ENCODE peak calls at places on chromosomes 12 and 14, in four cellular contexts. X is progenitor cell of endocrine pancreas; D is stimulated activated CD4-positive, alpha-beta T cell treated with anti-CD3 and anti-CD28 coated beads, Interleukin-1b, Interleukin-23, amount 100 ng/mL, for 48 hours; A is hepatic stellate cell. T is an unnamed sample.

GRCh38 chr12:6700646-6701051 is at the start of gene PIANP:
- DNase-seq in D (peak), X (peak), A (no peak), T (no peak)

GRCh38 chr14:51653096-51653814 is 1.5 kb downstream of the FRMD6 start:
- DNase-seq in D (no peak), X (no peak), A (no peak), T (no peak)

GRCh38 chr14:97704316-97704715 is 907.1 kb downstream of the VRK1 start:
- DNase-seq in X (no peak), D (no peak), A (no peak), T (no peak)

GRCh38 chr14:104826858-104827172 is 25.9 kb downstream of the ZBTB42 start:
- DNase-seq in A (no peak), X (no peak), D (no peak), T (no peak)

GRCh38 chr12:120835304-120835612 is 68.9 kb downstream of the SPPL3 start:
- DNase-seq in D (no peak), A (peak), X (no peak), T (no peak)

GRCh38 chr12:47864646-47865235 is 40.1 kb downstream of the VDR start:
- DNase-seq in D (no peak), X (no peak), A (no peak), T (no peak)

GRCh38 chr12:124543052-124543590 is 24.3 kb downstream of the NCOR2 start:
- DNase-seq in A (peak), D (no peak), X (no peak), T (no peak)

GRCh38 chr14:47948981-47949380 is 273.6 kb upstream of the MDGA2 start:
- DNase-seq in A (no peak), D (no peak), X (no peak), T (no peak)

GRCh38 chr12:62785941-62786559 is 148.9 kb downstream of the PPM1H start:
- DNase-seq in X (no peak), D (peak), A (peak), T (peak)

GRCh38 chr12:6056406-6057211 is 67.9 kb downstream of the VWF start:
- DNase-seq in A (no peak), D (peak), X (no peak), T (no peak)

GRCh38 chr14:74954232-74954946 is 1.0 kb downstream of the PGF start:
- DNase-seq in X (no peak), A (no peak), D (no peak), T (no peak)

GRCh38 chr12:123105427-123105826 is 45.5 kb downstream of the PITPNM2 start:
- DNase-seq in X (no peak), A (no peak), D (no peak), T (no peak)

GRCh38 chr12:76242813-76243540 is 105.2 kb downstream of the BBS10 start:
- DNase-seq in A (no peak), X (no peak), D (no peak), T (no peak)

GRCh38 chr12:89707992-89708792 is 446 bp downstream of the ATP2B1 start:
- DNase-seq in D (peak), X (peak), A (peak), T (no peak)

GRCh38 chr14:102418853-102419240 is 56.1 kb downstream of the TECPR2 start:
- DNase-seq in A (no peak), X (no peak), D (no peak), T (no peak)

GRCh38 chr12:59164226-59164625 is 243.9 kb upstream of the LRIG3 start:
- DNase-seq in X (no peak), A (no peak), D (no peak), T (no peak)

T was measured in H54.